ENCODE peak calls at places on chromosomes 2 and 18, in four cellular contexts. C, Q, D and A are unnamed samples.

GRCh38 chr2:42863320-42863719 is 70.9 kb upstream of the HAAO start:
- DNase-seq in D (no peak), C (no peak), Q (no peak), A (no peak)

GRCh38 chr2:47651296-47651695 is 131.6 kb upstream of the MSH6 start:
- DNase-seq in D (no peak), C (no peak), Q (no peak), A (no peak)

GRCh38 chr18:3604260-3604625 is 154.3 kb downstream of the TGIF1 start:
- DNase-seq in D (no peak), C (no peak), Q (no peak), A (no peak)

GRCh38 chr2:100242891-100243670 is 79.2 kb downstream of the LONRF2 start:
- DNase-seq in Q (peak), D (peak), C (peak), A (peak)

GRCh38 chr2:158931577-158931976 is 36.9 kb upstream of the TANC1 start:
- DNase-seq in Q (no peak), C (peak), D (no peak), A (peak)

GRCh38 chr2:148526509-148527346 is 117.8 kb upstream of the EPC2 start:
- DNase-seq in Q (no peak), D (no peak), C (no peak), A (no peak)

GRCh38 chr18:68607852-68608251 is 107.1 kb downstream of the TMX3 start:
- DNase-seq in D (no peak), C (no peak), Q (no peak), A (no peak)

GRCh38 chr2:63669596-63669995 is 80.8 kb downstream of the MDH1 start:
- DNase-seq in D (no peak), Q (no peak), C (no peak), A (no peak)

GRCh38 chr2:230282936-230283335 is 44.1 kb upstream of the SP140L start:
- DNase-seq in Q (no peak), C (no peak), D (no peak), A (no peak)

GRCh38 chr18:35030234-35030989 is 10.8 kb upstream of the MAPRE2 start:
- DNase-seq in D (no peak), C (no peak), Q (no peak), A (no peak)

DNA sequence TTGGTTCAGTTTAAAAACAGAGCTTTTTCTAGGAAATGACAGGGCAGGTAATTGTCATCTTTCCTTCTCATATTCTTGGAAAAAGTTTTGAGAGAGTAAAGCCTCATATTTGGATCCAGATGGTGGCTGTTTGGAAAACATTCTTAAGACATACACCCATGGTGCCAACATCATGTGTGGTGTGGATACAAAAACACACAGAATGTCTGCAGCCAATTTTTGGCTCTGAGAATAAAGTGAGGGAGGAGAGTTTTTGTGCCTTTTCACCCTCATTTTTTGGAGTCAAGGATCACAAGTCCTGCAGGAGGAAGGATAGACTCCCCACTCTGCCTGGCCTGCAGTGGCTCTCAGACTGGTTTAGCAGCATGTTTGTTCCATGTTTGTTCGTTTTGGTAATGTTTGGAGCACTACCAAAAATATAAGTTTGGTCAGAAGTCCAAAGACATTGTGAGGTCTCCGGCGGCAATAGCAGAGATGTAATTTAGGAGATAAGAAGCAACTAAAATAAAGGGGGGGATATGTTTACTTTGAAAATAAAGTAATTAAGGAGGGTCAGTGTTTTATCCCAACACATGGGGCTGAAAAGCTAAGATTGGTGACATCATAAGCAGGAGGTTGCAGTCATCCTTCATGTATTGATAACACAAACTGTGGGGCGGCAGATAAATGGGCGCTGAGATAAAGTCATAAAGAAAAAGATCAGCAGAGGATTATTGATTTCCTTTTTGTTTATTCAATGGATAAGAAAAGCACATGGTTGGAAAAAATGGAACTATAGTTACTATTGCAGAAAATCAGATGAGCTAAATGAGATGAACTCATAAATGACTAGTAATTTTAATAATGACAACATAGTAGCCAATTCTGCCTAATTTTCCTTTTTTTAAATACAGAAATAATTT is 639 bp downstream of the NOSTRIN start:
- DNase-seq in C (no peak), D (no peak), Q (no peak), A (peak)
- H3K4me3 ChIP-seq in C (no peak), D (no peak), Q (peak), A (no peak)

GRCh38 chr2:116061023-116061422 is 1618.6 kb downstream of the DPP10 start:
- DNase-seq in D (no peak), Q (no peak), C (no peak), A (no peak)

GRCh38 chr2:116057538-116057937 is 1615.1 kb downstream of the DPP10 start:
- DNase-seq in C (no peak), D (no peak), Q (no peak), A (no peak)
- TF ChIP-seq CTCF in C (no peak), D (no peak), Q (no peak), A (no peak)

GRCh38 chr2:219573166-219573565 is 1.1 kb downstream of the INHA start:
- DNase-seq in C (no peak), D (no peak), Q (no peak), A (no peak)

GRCh38 chr2:219574509-219575311 is 2.6 kb downstream of the INHA start:
- DNase-seq in Q (no peak), C (no peak), D (no peak), A (no peak)

GRCh38 chr2:219575566-219576504 is 3.7 kb downstream of the INHA start:
- DNase-seq in D (no peak), Q (no peak), C (no peak), A (no peak)

GRCh38 chr2:219578811-219579210 is 6.7 kb downstream of the INHA start:
- DNase-seq in D (no peak), Q (no peak), C (no peak), A (peak)

GRCh38 chr2:219576505-219577388 is 4.6 kb downstream of the INHA start:
- DNase-seq in C (no peak), Q (no peak), D (no peak), A (peak)
- H3K4me3 ChIP-seq in C (no peak), Q (no peak), D (no peak), A (no peak)

GRCh38 chr18:78999939-79000338 is 20.3 kb downstream of the SALL3 start:
- DNase-seq in Q (no peak), C (no peak), D (no peak), A (peak)
- TF ChIP-seq CTCF in Q (no peak), C (no peak), D (no peak), A (no peak)

GRCh38 chr2:112251211-112251721 is 3.6 kb downstream of the ZC3H8 start:
- DNase-seq in D (no peak), Q (no peak), C (no peak), A (no peak)
- H3K4me3 ChIP-seq in D (no peak), Q (no peak), C (no peak), A (no peak)